ENCODE peak calls at places on chromosomes 5 and 9, in eight cellular contexts. V is body of pancreas; W is IMR-90; A is DMS 273 treated with DMSO at 0.1 percent for 48 hours; C is activated T-helper 9 cell treated with anti-CD3 and anti-CD28 coated beads, Interleukin-2, amount 50 U/mL, for 16 hours; Q is NCI-H748 treated with DMSO at 0.1 percent for 48 hours; N is stimulated activated CD4-positive, alpha-beta T cell treated with anti-CD3 and anti-CD28 coated beads, Interleukin-4, amount 100 ng/mL, for 48 hours; T is GM03348. I is an unnamed sample.

GRCh38 chr5:104345513-104345823 is 782.9 kb upstream of the NUDT12 start:
- DNase-seq in V (no peak), W (no peak), A (no peak), C (no peak), Q (no peak), N (no peak), T (no peak), I (no peak)

GRCh38 chr5:75660678-75661465 is 49.6 kb downstream of the ANKDD1B start:
- DNase-seq in V (no peak), W (no peak), A (no peak), C (no peak), Q (no peak), N (no peak), T (no peak), I (no peak)

GRCh38 chr5:154771383-154771901 is 16.3 kb downstream of the LARP1 start:
- DNase-seq in V (no peak), W (peak), A (peak), C (no peak), Q (no peak), N (no peak), T (peak), I (no peak)

GRCh38 chr9:74078647-74079046 is 418.5 kb upstream of the RORB start:
- DNase-seq in V (no peak), W (no peak), A (no peak), C (no peak), Q (no peak), N (no peak), T (no peak), I (no peak)

GRCh38 chr9:97763884-97764283 is 66.7 kb upstream of the XPA start:
- DNase-seq in V (no peak), W (no peak), A (no peak), C (no peak), Q (no peak), N (no peak), T (no peak), I (no peak)

GRCh38 chr9:80707120-80707519 is 982.2 kb downstream of the TLE1 start:
- DNase-seq in V (no peak), W (peak), A (no peak), C (no peak), Q (no peak), N (no peak), T (no peak), I (no peak)

GRCh38 chr5:14560091-14560595 is 21.4 kb upstream of the OTULINL start:
- DNase-seq in V (no peak), W (no peak), A (peak), C (no peak), Q (peak), N (no peak), T (no peak), I (peak)

GRCh38 chr5:140189977-140190867 is 15.2 kb downstream of the CYSTM1 start:
- DNase-seq in V (no peak), W (peak), A (no peak), C (no peak), Q (no peak), N (no peak), T (peak), I (no peak)

GRCh38 chr9:70607926-70608325 is 193.5 kb upstream of the KLF9 start:
- DNase-seq in V (no peak), W (no peak), A (no peak), C (no peak), Q (no peak), N (no peak), T (no peak), I (no peak)

GRCh38 chr5:76527685-76528161 is 95.5 kb downstream of the F2RL2 start:
- DNase-seq in V (no peak), W (peak), A (no peak), C (no peak), Q (no peak), N (no peak), T (no peak), I (no peak)

GRCh38 chr5:149962040-149962439 is 1.5 kb downstream of the SLC26A2 start:
- DNase-seq in V (no peak), W (peak), A (no peak), C (no peak), Q (peak), N (no peak), T (peak), I (peak)

GRCh38 chr9:90641090-90641489 is 1.5 kb downstream of the DIRAS2 start:
- DNase-seq in V (no peak), W (no peak), A (no peak), C (no peak), Q (no peak), N (no peak), T (no peak), I (no peak)

GRCh38 chr9:21683484-21684175 is 118.8 kb upstream of the MTAP start:
- DNase-seq in V (no peak), W (no peak), A (no peak), C (no peak), Q (no peak), N (no peak), T (no peak), I (no peak)

GRCh38 chr9:86099695-86100364 is 472 bp upstream of the GOLM1 start:
- DNase-seq in V (peak), W (peak), A (no peak), C (no peak), Q (peak), N (no peak), T (peak), I (no peak)

GRCh38 chr5:41793156-41793770 is 77.0 kb downstream of the OXCT1 start:
- DNase-seq in V (no peak), W (peak), A (no peak), C (no peak), Q (peak), N (no peak), T (peak), I (peak)

GRCh38 chr5:145796318-145796717 is 38.8 kb downstream of the PRELID2 start:
- DNase-seq in V (no peak), W (no peak), A (no peak), C (no peak), Q (no peak), N (no peak), T (no peak), I (no peak)

GRCh38 chr5:80153586-80154126 is 102.2 kb downstream of the SERINC5 start:
- DNase-seq in V (no peak), W (no peak), A (no peak), C (no peak), Q (no peak), N (no peak), T (no peak), I (no peak)

GRCh38 chr9:137454145-137454505 is 5.0 kb downstream of the NSMF start:
- DNase-seq in V (peak), W (no peak), A (no peak), C (peak), Q (no peak), N (peak), T (peak), I (no peak)

GRCh38 chr9:77017505-77017894 is 2.0 kb upstream of the FOXB2 start:
- DNase-seq in V (no peak), W (no peak), A (no peak), C (no peak), Q (no peak), N (no peak), T (no peak), I (no peak)

GRCh38 chr5:153641183-153641688 is 150.8 kb downstream of the GRIA1 start:
- DNase-seq in V (no peak), W (no peak), A (no peak), C (no peak), Q (no peak), N (no peak), T (no peak), I (no peak)

GRCh38 chr9:115891929-115892328 is 261.7 kb upstream of the PAPPA start:
- DNase-seq in V (no peak), W (peak), A (no peak), C (no peak), Q (no peak), N (no peak), T (peak), I (no peak)

GRCh38 chr9:18396102-18396728 is 77.7 kb upstream of the ADAMTSL1 start:
- DNase-seq in V (no peak), W (peak), A (peak), C (no peak), Q (peak), N (no peak), T (no peak), I (peak)

GRCh38 chr9:97768731-97769130 is 71.6 kb upstream of the XPA start:
- DNase-seq in V (no peak), W (peak), A (no peak), C (no peak), Q (no peak), N (no peak), T (peak), I (no peak)

GRCh38 chr9:136656339-136656738 is 6.4 kb upstream of the EGFL7 start:
- DNase-seq in V (no peak), W (no peak), A (no peak), C (no peak), Q (no peak), N (no peak), T (no peak), I (no peak)

GRCh38 chr5:43152946-43153345 is 32.2 kb downstream of the ZNF131 start:
- DNase-seq in V (no peak), W (peak), A (no peak), C (no peak), Q (no peak), N (no peak), T (peak), I (no peak)

GRCh38 chr9:137252555-137253506 is 1.7 kb downstream of the STPG3 start:
- DNase-seq in V (no peak), W (no peak), A (no peak), C (no peak), Q (no peak), N (no peak), T (no peak), I (no peak)

GRCh38 chr5:141822134-141822533 is 56.1 kb downstream of the PCDH1 start:
- DNase-seq in V (no peak), W (peak), A (no peak), C (no peak), Q (no peak), N (no peak), T (peak), I (no peak)

I was measured in COR-L47.